ENCODE peak calls at places on chromosomes 13 and 19, in four cellular contexts. J is astrocyte of the spinal cord, T is fibroblast of the aortic adventitia, U is lower lobe of right lung. C is an unnamed sample.

GRCh38 chr13:90386090-90386489 is 961.4 kb upstream of the MIR17HG start:
- DNase-seq in J (no peak), U (no peak), T (no peak), C (no peak)

GRCh38 chr13:76335463-76335862 is 550.7 kb downstream of the KCTD12 start:
- DNase-seq in J (no peak), U (no peak), T (no peak), C (no peak)

GRCh38 chr19:37346091-37346490 is 24.8 kb upstream of the ZNF527 start:
- DNase-seq in U (no peak), T (no peak), J (no peak), C (no peak)

GRCh38 chr13:113814435-113814821 is 49.4 kb downstream of the GAS6 start:
- DNase-seq in J (peak), T (peak), U (no peak), C (no peak)

GRCh38 chr19:17863520-17864182 is 3.9 kb downstream of the RPL18A start:
- DNase-seq in T (no peak), J (no peak), U (no peak), C (no peak)

GRCh38 chr19:11787536-11787935 is 10.8 kb upstream of the ZNF491 start:
- DNase-seq in U (no peak), J (no peak), T (no peak), C (no peak)

GRCh38 chr13:63855457-63856118 is 2439.9 kb upstream of the PCDH20 start:
- DNase-seq in U (no peak), T (no peak), J (no peak), C (no peak)

GRCh38 chr19:41351339-41352245 is 2.1 kb downstream of the TGFB1 start:
- DNase-seq in J (peak), T (peak), U (peak), C (peak)

GRCh38 chr19:1093330-1093729 is 1.8 kb downstream of the POLR2E start:
- DNase-seq in U (no peak), T (no peak), J (no peak), C (no peak)

GRCh38 chr19:32189956-32190706 is 155.3 kb upstream of the ZNF507 start:
- DNase-seq in T (no peak), J (no peak), U (no peak), C (no peak)

GRCh38 chr19:6060600-6061391 is 49.5 kb downstream of the RFX2 start:
- DNase-seq in J (peak), T (peak), U (no peak), C (no peak)

GRCh38 chr13:99974939-99975561 is 3.5 kb upstream of the ZIC5 start:
- DNase-seq in J (no peak), T (no peak), U (peak), C (no peak)

GRCh38 chr19:41430907-41431306 is 3.7 kb upstream of the B3GNT8 start:
- DNase-seq in U (no peak), T (no peak), J (no peak), C (no peak)

GRCh38 chr13:20193142-20193923 is 595 bp upstream of the GJB2 start:
- DNase-seq in U (no peak), T (peak), J (no peak), C (no peak)

GRCh38 chr13:68872338-68872737 is 1235.3 kb upstream of the ATXN8OS start:
- DNase-seq in J (peak), T (no peak), U (no peak), C (no peak)

GRCh38 chr19:48319647-48320537 is 5.5 kb upstream of the EMP3 start:
- DNase-seq in U (peak), J (peak), T (peak), C (peak)

GRCh38 chr13:109274188-109274821 is 512.1 kb downstream of the IRS2 start:
- DNase-seq in U (peak), T (peak), J (peak), C (no peak)

GRCh38 chr19:12789904-12790619 is 1.2 kb upstream of the JUNB start:
- DNase-seq in U (peak), T (peak), J (peak), C (peak)

GRCh38 chr19:17862711-17863519 is 3.2 kb downstream of the RPL18A start:
- DNase-seq in J (no peak), U (no peak), T (no peak), C (no peak)

GRCh38 chr13:57787058-57787791 is 155.7 kb downstream of the PCDH17 start:
- DNase-seq in U (no peak), T (no peak), J (no peak), C (no peak)

GRCh38 chr13:92821324-92821723 is 405.3 kb upstream of the GPC6 start:
- DNase-seq in T (no peak), J (no peak), U (no peak), C (no peak)

GRCh38 chr13:36601186-36601585 is 72.6 kb upstream of the SERTM1 start:
- DNase-seq in J (peak), T (no peak), U (no peak), C (no peak)

GRCh38 chr19:54138777-54139256 is 1.3 kb downstream of the CNOT3 start:
- DNase-seq in J (no peak), T (no peak), U (no peak), C (no peak)

GRCh38 chr19:33434886-33435705 is 61.6 kb downstream of the CEBPG start:
- DNase-seq in J (peak), T (no peak), U (peak), C (no peak)

GRCh38 chr13:60655268-60655667 is 258.2 kb downstream of the TDRD3 start:
- DNase-seq in T (no peak), J (no peak), U (no peak), C (no peak)

GRCh38 chr19:40774916-40775631 is at the start of gene MIA:
- DNase-seq in J (no peak), U (no peak), T (no peak), C (no peak)

GRCh38 chr13:46687810-46688209 is 109.2 kb downstream of the ESD start:
- DNase-seq in U (no peak), J (peak), T (peak), C (no peak)

GRCh38 chr19:2732157-2732725 is 7.6 kb downstream of the SLC39A3 start:
- DNase-seq in J (no peak), U (no peak), T (no peak), C (no peak)

GRCh38 chr19:44813331-44814131 is 4.6 kb downstream of the BCAM start:
- DNase-seq in U (no peak), T (no peak), J (no peak), C (no peak)

DNA sequence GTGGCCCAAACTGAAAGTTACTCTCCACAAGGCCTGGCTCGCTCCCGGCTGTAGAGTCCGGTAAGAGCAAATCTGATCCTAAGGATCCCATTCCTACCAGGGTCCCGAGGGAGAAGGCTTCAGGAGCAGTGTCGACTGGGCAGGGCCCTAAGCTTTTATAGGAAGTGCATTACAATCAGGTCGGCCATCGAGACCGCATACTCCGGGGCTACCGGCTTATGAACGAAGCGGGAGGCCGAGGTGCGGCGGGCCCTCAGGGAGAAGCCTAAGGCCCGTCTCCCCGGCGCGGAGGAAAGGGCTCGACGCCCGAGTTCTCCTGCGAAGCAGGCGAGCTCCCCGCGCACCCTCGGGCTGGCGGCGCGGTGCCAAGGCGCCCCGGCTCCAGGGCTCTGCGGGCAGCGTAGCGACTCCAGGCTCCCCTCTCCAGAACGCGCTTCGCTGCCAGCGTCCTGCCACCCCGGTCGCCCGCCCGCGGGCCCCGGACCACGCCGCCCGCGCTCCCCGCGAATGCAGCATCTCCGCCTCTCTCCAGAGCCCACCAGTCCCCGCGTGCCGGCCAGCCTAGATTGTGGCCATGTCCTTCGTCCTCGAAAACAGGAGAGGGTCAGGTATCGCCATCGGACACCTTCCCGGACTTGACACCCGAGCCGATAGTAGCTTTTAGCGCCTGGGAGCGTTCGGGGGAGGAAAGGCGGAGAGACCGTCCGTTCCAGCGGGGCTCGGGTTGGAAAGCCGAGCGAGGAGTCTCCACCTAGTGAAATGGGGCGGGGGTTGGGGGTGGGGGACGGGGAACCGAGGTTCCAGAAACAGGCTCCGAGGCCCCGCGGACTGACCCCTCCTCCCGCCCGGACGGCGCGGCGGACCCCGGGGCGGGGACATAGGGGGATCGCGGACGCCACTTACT is 1.3 kb downstream of the EFNB2 start:
- DNase-seq in T (peak), U (peak), J (peak), C (peak)
- TF ChIP-seq CTCF in T (peak), U (no peak), J (peak), C (no peak)

GRCh38 chr19:27746691-27747380 is 1466.1 kb downstream of the UQCRFS1 start:
- DNase-seq in T (peak), U (no peak), J (no peak), C (no peak)
- TF ChIP-seq CTCF in T (peak), U (peak), J (no peak), C (no peak)

DNA sequence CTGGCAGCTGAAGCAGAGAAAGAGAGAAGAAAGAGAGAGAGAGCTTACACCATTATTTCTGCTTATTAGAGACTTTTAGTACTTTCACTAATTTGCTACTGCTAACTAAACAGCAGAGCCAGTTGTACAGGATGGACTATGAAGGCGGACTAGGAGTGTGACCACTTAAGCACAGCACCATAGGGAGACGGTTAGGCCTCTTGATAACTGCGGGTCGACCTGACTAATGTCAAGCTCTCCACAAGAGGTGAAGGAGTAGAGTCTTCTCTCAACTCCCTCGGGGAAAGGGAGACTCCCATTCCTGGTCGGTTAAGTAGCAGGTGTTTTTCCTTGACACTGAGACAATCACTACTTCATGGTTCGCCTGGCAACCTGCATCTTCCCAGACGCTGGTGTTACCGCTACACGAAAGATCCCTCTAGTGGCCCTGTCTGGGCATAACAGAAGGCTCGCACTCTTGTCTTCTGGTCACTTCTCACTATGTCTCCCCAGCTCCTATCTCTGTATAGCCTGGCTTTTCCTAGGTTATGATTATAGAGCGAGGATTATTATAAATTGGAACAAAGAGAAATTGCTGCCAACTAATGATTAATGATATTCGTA is 5.3 kb upstream of the PSG7 start:
- DNase-seq in T (peak), J (peak), U (no peak), C (no peak)
- TF ChIP-seq CTCF in T (peak), J (peak), U (no peak), C (no peak)

GRCh38 chr13:51803422-51804294 is at the start of gene DHRS12:
- DNase-seq in T (peak), U (peak), J (peak), C (peak)
- TF ChIP-seq CTCF in T (no peak), U (peak), J (no peak), C (no peak)

DNA sequence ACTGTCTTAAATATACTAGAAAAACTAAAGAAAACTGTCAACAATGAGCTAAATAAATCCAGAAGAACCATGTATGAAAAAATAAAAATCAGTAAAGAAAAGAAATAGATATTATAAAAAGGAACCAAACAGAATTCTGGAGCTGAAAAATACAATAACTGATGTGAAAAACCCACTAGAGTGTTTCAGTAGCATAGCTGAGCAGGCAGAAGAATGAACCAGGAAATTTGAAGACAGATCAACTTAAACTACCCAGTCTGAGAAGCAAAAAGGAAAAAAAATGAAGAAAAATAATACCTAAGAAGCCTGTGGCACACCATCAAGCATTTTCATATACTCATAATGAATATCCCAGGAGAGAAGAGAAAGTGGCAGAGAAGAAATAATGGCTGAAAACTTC is 240.1 kb upstream of the RXFP2 start:
- DNase-seq in U (no peak), J (no peak), T (no peak), C (no peak)
- TF ChIP-seq CTCF in U (no peak), J (no peak), T (no peak), C (no peak)

GRCh38 chr19:50663280-50663790 is 14.1 kb downstream of the C19orf81 start:
- DNase-seq in J (no peak), T (no peak), U (no peak), C (no peak)
- TF ChIP-seq CTCF in J (no peak), T (peak), U (no peak), C (no peak)

DNA sequence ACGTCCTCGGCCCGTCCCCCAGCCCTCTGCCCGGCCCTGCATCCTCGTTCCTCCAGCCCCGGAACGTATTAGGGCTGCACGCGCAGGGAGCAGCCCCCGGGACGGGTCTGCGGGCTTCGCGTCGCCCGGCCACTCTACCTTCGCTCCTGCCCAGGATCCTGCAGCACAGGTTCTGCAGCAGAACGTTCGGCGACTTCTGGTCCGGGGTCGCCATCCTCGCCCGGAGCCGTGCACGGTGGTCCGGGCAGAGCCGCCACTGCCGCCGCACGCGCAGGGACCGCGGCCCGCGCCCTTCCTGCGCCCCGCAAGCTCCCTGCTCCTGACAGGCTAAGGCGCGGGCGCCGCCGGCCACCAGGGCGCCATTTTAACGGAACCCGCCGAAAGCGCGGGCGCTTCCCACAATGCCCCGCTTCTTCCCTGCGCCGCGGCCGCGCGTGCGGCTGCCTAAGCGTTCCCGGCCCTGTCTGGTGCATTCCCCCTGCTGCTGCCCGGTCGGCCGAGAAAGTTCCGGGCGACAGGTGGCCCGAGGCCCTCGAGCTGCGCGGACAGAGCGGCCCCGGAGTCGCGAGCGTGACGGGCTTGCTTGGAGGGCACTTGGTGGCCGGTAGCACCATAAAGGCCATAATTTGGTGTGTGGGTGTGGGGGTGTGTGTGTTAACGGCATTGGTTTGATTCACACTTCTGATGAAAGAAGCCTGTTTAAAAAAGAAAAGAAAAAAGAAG is at the start of gene TUBGCP3:
- DNase-seq in J (peak), T (peak), U (peak), C (peak)
- TF ChIP-seq CTCF in J (no peak), T (no peak), U (no peak), C (no peak)

GRCh38 chr19:13841339-13842293 is 35.3 kb upstream of the NANOS3 start:
- DNase-seq in T (no peak), U (peak), J (peak), C (peak)

GRCh38 chr19:13840751-13841338 is 36.1 kb upstream of the NANOS3 start:
- DNase-seq in U (no peak), J (peak), T (peak), C (peak)

GRCh38 chr19:13843104-13843921 is 33.6 kb upstream of the NANOS3 start:
- DNase-seq in T (peak), U (no peak), J (peak), C (no peak)

GRCh38 chr19:13844130-13844631 is 32.8 kb upstream of the NANOS3 start:
- DNase-seq in U (no peak), J (no peak), T (no peak), C (no peak)

GRCh38 chr19:13842294-13843103 is 34.4 kb upstream of the NANOS3 start:
- DNase-seq in J (peak), U (peak), T (peak), C (peak)
- TF ChIP-seq CTCF in J (no peak), U (peak), T (no peak), C (no peak)

C was measured in activated B cell treated with CpG ODN at 0.5 μM for 24 hours.